ENCODE peak calls at places on chromosome 19, in five cellular contexts. G is ureter, Q is AG08395, F is LNCaP clone FGC, P is choroid plexus epithelial cell. N is an unnamed sample.

GRCh38 chr19:44623080-44623479 is 9.7 kb downstream of the IGSF23 start:
- DNase-seq in G (no peak), Q (peak), F (no peak), P (peak), N (no peak)

GRCh38 chr19:12272386-12272785 is 22.3 kb downstream of the ZNF44 start:
- DNase-seq in G (no peak), Q (no peak), F (no peak), P (no peak), N (no peak)

GRCh38 chr19:4049432-4049831 is 17.3 kb downstream of the ZBTB7A start:
- DNase-seq in G (no peak), Q (no peak), F (no peak), P (no peak), N (no peak)

GRCh38 chr19:39671739-39672363 is 16.1 kb downstream of the LGALS16 start:
- DNase-seq in G (peak), Q (peak), F (peak), P (peak), N (peak)

GRCh38 chr19:51150627-51151026 is 8.5 kb downstream of the SIGLEC7 start:
- DNase-seq in G (no peak), Q (no peak), F (no peak), P (no peak), N (no peak)

GRCh38 chr19:13640611-13641010 is 123.7 kb upstream of the MRI1 start:
- DNase-seq in G (no peak), Q (no peak), F (no peak), P (no peak), N (no peak)

GRCh38 chr19:16351133-16351809 is 26.6 kb downstream of the KLF2 start:
- DNase-seq in G (no peak), Q (peak), F (no peak), P (no peak), N (no peak)

GRCh38 chr19:18741566-18742121 is 49.5 kb downstream of the COMP start:
- DNase-seq in G (peak), Q (no peak), F (peak), P (peak), N (no peak)

GRCh38 chr19:38148337-38148736 is 75.7 kb downstream of the DPF1 start:
- DNase-seq in G (no peak), Q (no peak), F (peak), P (no peak), N (no peak)

GRCh38 chr19:18419699-18420460 is 682 bp downstream of the SSBP4 start:
- DNase-seq in G (peak), Q (no peak), F (no peak), P (no peak), N (no peak)

GRCh38 chr19:498977-499623 is 2.8 kb downstream of the MADCAM1 start:
- DNase-seq in G (no peak), Q (no peak), F (no peak), P (no peak), N (no peak)

GRCh38 chr19:48487944-48488343 is 18.8 kb downstream of the CYTH2 start:
- DNase-seq in G (peak), Q (peak), F (no peak), P (no peak), N (no peak)

GRCh38 chr19:4589579-4590410 is 30.3 kb upstream of the SEMA6B start:
- DNase-seq in G (no peak), Q (no peak), F (no peak), P (no peak), N (no peak)

GRCh38 chr19:28046932-28047331 is 1166.0 kb downstream of the UQCRFS1 start:
- DNase-seq in G (no peak), Q (no peak), F (no peak), P (no peak), N (no peak)

GRCh38 chr19:40612831-40613668 is 11.9 kb downstream of the LTBP4 start:
- DNase-seq in G (no peak), Q (peak), F (no peak), P (peak), N (no peak)

GRCh38 chr19:38264486-38265212 is at the start of gene SPINT2:
- DNase-seq in G (no peak), Q (no peak), F (peak), P (no peak), N (peak)

N was measured in iPS DF 6.9.